ENCODE peak calls at places on chromosomes 1 and 21, in six cellular contexts. S is uterus, M is hepatocyte, H is fibroblast of villous mesenchyme, L is pancreas, Z is AG04450. A is an unnamed sample.

GRCh38 chr1:201582261-201582951 is 43.5 kb downstream of the NAV1 start:
- DNase-seq in M (peak), L (no peak), Z (no peak), H (peak), S (no peak), A (no peak)

GRCh38 chr1:64969305-64970066 is 3.1 kb upstream of the JAK1 start:
- DNase-seq in L (no peak), S (no peak), H (peak), Z (no peak), M (no peak), A (no peak)

GRCh38 chr1:19651141-19651737 is 7.1 kb downstream of the NBL1 start:
- DNase-seq in S (peak), Z (no peak), M (peak), H (peak), L (peak), A (no peak)

GRCh38 chr21:18204931-18205330 is 39.7 kb upstream of the CHODL start:
- DNase-seq in Z (no peak), L (no peak), S (no peak), M (no peak), H (no peak), A (no peak)

GRCh38 chr1:235067396-235068154 is 61.1 kb downstream of the TOMM20 start:
- DNase-seq in H (peak), S (peak), L (peak), M (peak), Z (peak), A (peak)

GRCh38 chr1:14598498-14599172 is at the start of gene KAZN:
- DNase-seq in H (no peak), L (no peak), Z (no peak), M (peak), S (no peak), A (no peak)

GRCh38 chr21:43988016-43988415 is 24.1 kb upstream of the TRAPPC10 start:
- DNase-seq in S (no peak), M (no peak), H (no peak), Z (no peak), L (no peak), A (no peak)

GRCh38 chr1:155309423-155310021 is 856 bp downstream of the FDPS start:
- DNase-seq in H (no peak), Z (no peak), S (peak), M (peak), L (peak), A (no peak)

GRCh38 chr1:85582687-85583354 is 2.3 kb downstream of the CCN1 start:
- DNase-seq in M (no peak), L (no peak), S (peak), H (peak), Z (no peak), A (peak)

GRCh38 chr1:92923664-92924063 is 37.6 kb downstream of the DIPK1A start:
- DNase-seq in Z (no peak), H (peak), M (no peak), S (no peak), L (no peak), A (no peak)

GRCh38 chr21:46137908-46138307 is 17.5 kb downstream of the FTCD start:
- DNase-seq in H (no peak), Z (no peak), S (no peak), L (no peak), M (no peak), A (no peak)

GRCh38 chr1:44436401-44437394 is 31.6 kb downstream of the RNF220 start:
- DNase-seq in L (no peak), H (no peak), M (no peak), Z (no peak), S (no peak), A (no peak)

GRCh38 chr1:203271018-203271743 is 34.1 kb upstream of the BTG2 start:
- DNase-seq in H (peak), Z (no peak), M (peak), L (peak), S (peak), A (no peak)

GRCh38 chr1:32111789-32112188 is 3.9 kb downstream of the KPNA6 start:
- DNase-seq in M (no peak), L (no peak), Z (no peak), H (no peak), S (no peak), A (no peak)

GRCh38 chr1:84691139-84691783 is 1.0 kb upstream of the SSX2IP start:
- DNase-seq in M (no peak), L (no peak), H (no peak), S (no peak), Z (no peak), A (no peak)

GRCh38 chr1:148315081-148315811 is 163.2 kb upstream of the NBPF11 start:
- DNase-seq in S (no peak), H (no peak), M (no peak), Z (no peak), L (no peak), A (no peak)

GRCh38 chr1:114152211-114153050 is 1.2 kb downstream of the SYT6 start:
- DNase-seq in Z (no peak), L (peak), S (peak), M (peak), H (peak), A (no peak)

GRCh38 chr1:161440312-161440894 is 64.9 kb upstream of the FCGR2A start:
- DNase-seq in H (peak), Z (no peak), L (peak), M (peak), S (peak), A (peak)

GRCh38 chr1:231860221-231861088 is 233.9 kb downstream of the DISC1 start:
- DNase-seq in S (no peak), H (no peak), L (no peak), Z (no peak), M (no peak), A (no peak)

GRCh38 chr1:11131816-11132215 is 32.1 kb upstream of the EXOSC10 start:
- DNase-seq in Z (no peak), M (no peak), L (no peak), S (no peak), H (no peak), A (no peak)

GRCh38 chr1:170531758-170532657 is at the start of gene GORAB:
- DNase-seq in H (peak), L (peak), S (peak), Z (peak), M (peak), A (peak)

GRCh38 chr1:231639819-231640218 is 13.2 kb downstream of the DISC1 start:
- DNase-seq in Z (no peak), S (no peak), H (no peak), M (no peak), L (no peak), A (no peak)

GRCh38 chr1:226690460-226690982 is 48.6 kb downstream of the ITPKB start:
- DNase-seq in H (peak), L (no peak), M (no peak), Z (no peak), S (no peak), A (peak)

GRCh38 chr1:217713223-217713622 is 82.1 kb downstream of the SPATA17 start:
- DNase-seq in S (no peak), Z (no peak), L (no peak), M (no peak), H (peak), A (no peak)

GRCh38 chr1:102970496-102971078 is 137.7 kb downstream of the COL11A1 start:
- DNase-seq in Z (peak), H (peak), M (peak), L (no peak), S (no peak), A (peak)

GRCh38 chr21:22552390-22552789 is 1554.2 kb downstream of the NCAM2 start:
- DNase-seq in S (no peak), L (no peak), H (no peak), Z (no peak), M (no peak), A (no peak)

DNA sequence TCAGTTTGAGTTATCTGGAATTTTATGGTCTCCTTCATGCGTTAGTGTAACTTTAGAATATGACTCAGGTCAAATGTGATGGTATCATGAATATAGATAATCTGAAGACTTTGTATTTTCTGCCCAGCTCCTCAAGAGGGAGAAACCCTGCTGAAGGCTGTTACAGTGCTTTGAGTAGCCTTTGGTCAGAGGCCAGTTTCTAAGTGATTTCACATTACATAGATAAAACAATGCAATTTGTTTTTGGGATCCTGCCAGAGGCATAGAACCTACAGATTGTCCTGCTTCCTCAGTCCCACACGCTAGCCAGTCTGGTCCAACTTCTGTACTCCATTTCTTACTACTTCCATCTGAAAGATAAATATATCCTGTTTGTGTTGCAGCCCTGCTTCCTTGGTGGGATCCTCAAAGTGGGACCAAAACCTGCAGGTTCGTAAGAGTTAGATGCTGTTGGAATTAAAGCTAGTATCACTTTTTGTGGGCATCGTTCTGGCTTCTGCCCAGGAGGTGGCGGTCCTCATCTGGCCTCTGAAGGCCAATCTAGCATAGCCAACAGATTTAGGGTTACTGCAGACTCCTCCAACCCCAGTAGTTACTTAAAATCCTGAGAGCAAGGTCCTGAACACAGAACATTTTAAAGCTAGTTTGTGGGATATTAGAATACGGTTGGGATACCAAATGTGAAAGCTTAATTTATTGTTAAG is 645.8 kb upstream of the USP24 start:
- DNase-seq in M (peak), H (no peak), L (no peak), S (no peak), Z (no peak), A (no peak)
- TF ChIP-seq CTCF in M (no peak), H (no peak), L (no peak), S (no peak), Z (no peak), A (no peak)

GRCh38 chr1:48216941-48217340 is 5.6 kb upstream of the SLC5A9 start:
- DNase-seq in M (no peak), L (no peak), Z (no peak), H (no peak), S (no peak), A (no peak)
- TF ChIP-seq CTCF in M (no peak), L (no peak), Z (no peak), H (no peak), S (no peak), A (peak)

GRCh38 chr1:228157381-228158126 is 7.8 kb downstream of the GJC2 start:
- DNase-seq in Z (no peak), M (no peak), H (no peak), S (no peak), L (no peak), A (no peak)

GRCh38 chr1:228154685-228155571 is 5.2 kb downstream of the GJC2 start:
- DNase-seq in S (peak), H (no peak), M (no peak), L (no peak), Z (no peak), A (peak)

GRCh38 chr1:228156518-228156875 is 6.8 kb downstream of the GJC2 start:
- DNase-seq in H (no peak), S (no peak), Z (no peak), L (no peak), M (no peak), A (no peak)

GRCh38 chr1:228156941-228157351 is 7.2 kb downstream of the GJC2 start:
- DNase-seq in H (no peak), Z (no peak), L (no peak), S (no peak), M (no peak), A (no peak)

GRCh38 chr1:228155596-228156517 is 6.1 kb downstream of the GJC2 start:
- DNase-seq in M (no peak), Z (no peak), L (no peak), H (no peak), S (no peak), A (no peak)
- TF ChIP-seq CTCF in M (no peak), Z (no peak), L (no peak), H (no peak), S (no peak), A (no peak)

DNA sequence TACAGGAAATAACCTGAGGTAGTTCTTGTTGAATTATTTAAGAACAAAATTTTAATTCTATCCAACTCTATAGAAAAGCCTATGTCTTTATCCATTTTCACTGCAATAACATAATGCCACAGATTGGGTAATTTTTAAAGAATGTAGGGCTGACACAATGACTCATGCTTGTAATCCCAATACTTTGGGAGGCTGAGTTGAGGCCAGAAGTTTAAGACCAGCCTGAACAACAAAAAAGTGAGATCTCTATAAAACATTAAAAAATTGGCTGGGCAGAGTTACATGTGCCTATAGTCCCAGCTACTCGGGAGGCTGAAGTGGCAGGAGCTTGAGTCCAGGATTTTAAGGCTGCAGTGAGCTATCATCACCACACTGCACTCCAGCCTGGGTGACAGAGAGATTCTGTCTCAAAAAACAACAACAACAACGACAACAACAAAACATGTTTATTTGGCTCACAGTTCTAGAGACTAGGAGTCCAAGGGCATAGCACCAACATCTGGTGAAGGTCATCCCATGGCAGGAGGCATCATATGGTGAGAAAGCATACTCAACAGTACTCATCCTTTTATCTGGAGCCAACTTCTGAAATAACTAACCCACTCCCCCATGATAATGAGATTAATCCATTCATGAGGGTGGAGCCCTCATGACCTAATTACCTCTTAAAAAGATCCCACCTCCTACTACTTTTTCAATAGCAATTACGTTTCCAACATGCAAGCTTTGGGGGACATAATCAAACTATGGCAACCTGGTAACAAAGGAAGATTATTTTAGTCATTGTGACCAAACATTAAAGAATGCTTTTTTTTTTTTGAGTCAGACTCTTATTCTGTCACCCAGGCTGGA is 59.6 kb downstream of the ABL2 start:
- DNase-seq in M (no peak), Z (no peak), L (no peak), H (peak), S (no peak), A (peak)
- TF ChIP-seq CTCF in M (no peak), Z (no peak), L (no peak), H (no peak), S (no peak), A (no peak)

DNA sequence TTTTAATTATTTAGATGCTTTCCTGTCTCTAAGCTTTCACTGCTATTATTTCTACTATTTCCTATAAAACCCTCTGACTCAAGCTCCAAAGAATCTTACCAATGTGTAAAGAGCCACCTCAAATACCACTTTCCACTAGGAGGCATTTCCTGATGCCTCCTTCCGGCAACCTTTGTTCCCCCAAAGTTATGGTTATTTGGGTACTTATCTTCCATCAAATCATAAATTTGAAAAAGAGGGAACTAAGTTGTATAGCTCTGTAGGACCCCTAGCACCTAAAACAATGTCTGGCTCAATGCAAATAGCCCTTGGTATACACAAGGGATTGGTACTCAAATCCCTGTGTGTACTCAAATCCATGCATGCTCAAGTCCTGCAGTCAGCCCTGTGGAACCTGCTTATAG is 79.6 kb downstream of the NME7 start:
- DNase-seq in L (no peak), M (no peak), H (peak), Z (no peak), S (no peak), A (peak)
- TF ChIP-seq CTCF in L (no peak), M (no peak), H (no peak), Z (no peak), S (no peak), A (peak)

A was measured in foreskin keratinocyte.